ENCODE peak calls at places on chromosomes 2 and 18, in eight cellular contexts. I is iPS-NIHi11; U is effector memory CD8-positive, alpha-beta T cell; C is right lobe of liver; D is CD4-positive, alpha-beta memory T cell; S is hypothalamus; N is sciatic nerve; Y is activated naive CD4-positive, alpha-beta T cell treated with anti-CD3 and anti-CD28 coated beads, Interleukin-2, amount 50 U/mL, for 16 hours. W is an unnamed sample.

GRCh38 chr18:8730080-8730827 is 24.9 kb downstream of the MTCL1 start:
- DNase-seq in I (no peak), U (no peak), C (peak; percentile 67), D (no peak), S (no peak), N (peak; percentile 64), Y (no peak), W (peak; percentile 61)

GRCh38 chr2:85390941-85391669 is 19.1 kb downstream of the CAPG start:
- DNase-seq in I (peak; percentile 83), U (peak; percentile 62), C (peak; percentile 63), D (peak; percentile 53), S (no peak), N (peak; percentile 81), Y (peak; percentile 76), W (no peak)

GRCh38 chr2:118046628-118047210 is 32.8 kb upstream of the CCDC93 start:
- DNase-seq in I (peak; percentile 29), U (no peak), C (no peak), D (peak; percentile 26), S (no peak), N (no peak), Y (no peak), W (no peak)

GRCh38 chr2:238910751-238911351 is 63.0 kb downstream of the TWIST2 start:
- DNase-seq in I (peak; percentile 55), U (no peak), C (peak; percentile 40), D (no peak), S (no peak), N (no peak), Y (no peak), W (peak; percentile 22)

GRCh38 chr2:8006626-8007025 is 675.2 kb upstream of the ID2 start:
- DNase-seq in I (no peak), U (no peak), C (no peak), D (no peak), S (no peak), N (no peak), Y (no peak), W (no peak)

GRCh38 chr18:54223568-54224241 is 764 bp downstream of the MBD2 start:
- DNase-seq in I (peak; percentile 37), U (peak; percentile 44), C (peak; percentile 62), D (no peak), S (peak; percentile 34), N (peak; percentile 71), Y (peak; percentile 70), W (peak; percentile 87)

GRCh38 chr2:176704282-176704773 is 435.1 kb downstream of the MTX2 start:
- DNase-seq in I (no peak), U (no peak), C (no peak), D (no peak), S (no peak), N (no peak), Y (no peak), W (no peak)

GRCh38 chr2:106011380-106011779 is 182.7 kb downstream of the UXS1 start:
- DNase-seq in I (no peak), U (no peak), C (no peak), D (no peak), S (no peak), N (no peak), Y (no peak), W (no peak)

GRCh38 chr2:20577495-20578235 is 73.2 kb downstream of the HS1BP3 start:
- DNase-seq in I (no peak), U (no peak), C (no peak), D (no peak), S (no peak), N (no peak), Y (no peak), W (no peak)

GRCh38 chr18:23950644-23951043 is 63.9 kb upstream of the TTC39C start:
- DNase-seq in I (no peak), U (no peak), C (no peak), D (no peak), S (no peak), N (no peak), Y (no peak), W (no peak)

GRCh38 chr2:165193178-165193777 is 10.6 kb downstream of the SCN3A start:
- DNase-seq in I (no peak), U (no peak), C (no peak), D (no peak), S (no peak), N (no peak), Y (no peak), W (no peak)

GRCh38 chr2:105464325-105464724 is 65.5 kb upstream of the FHL2 start:
- DNase-seq in I (no peak), U (no peak), C (no peak), D (no peak), S (no peak), N (no peak), Y (no peak), W (no peak)

GRCh38 chr2:69514406-69514805 is 77.2 kb upstream of the NFU1 start:
- DNase-seq in I (peak; percentile 45), U (no peak), C (no peak), D (no peak), S (peak; percentile 45), N (no peak), Y (no peak), W (no peak)

GRCh38 chr2:236679906-236680305 is 110.3 kb downstream of the ACKR3 start:
- DNase-seq in I (no peak), U (no peak), C (no peak), D (no peak), S (no peak), N (no peak), Y (no peak), W (no peak)

GRCh38 chr2:108968619-108969018 is 20.4 kb downstream of the EDAR start:
- DNase-seq in I (peak; percentile 62), U (no peak), C (no peak), D (no peak), S (no peak), N (no peak), Y (no peak), W (peak; percentile 75)

GRCh38 chr2:224187220-224187619 is 148.1 kb upstream of the SERPINE2 start:
- DNase-seq in I (no peak), U (no peak), C (no peak), D (no peak), S (no peak), N (no peak), Y (no peak), W (no peak)

GRCh38 chr2:242030226-242030575 is 160.7 kb downstream of the RTP5 start:
- DNase-seq in I (no peak), U (no peak), C (no peak), D (no peak), S (no peak), N (peak; percentile 45), Y (no peak), W (no peak)

GRCh38 chr2:114661926-114662670 is 219.7 kb downstream of the DPP10 start:
- DNase-seq in I (peak; percentile 54), U (no peak), C (peak; percentile 54), D (peak; percentile 0), S (peak; percentile 40), N (peak; percentile 57), Y (peak; percentile 15), W (peak; percentile 4)

GRCh38 chr2:177313162-177313781 is 48.7 kb upstream of the NFE2L2 start:
- DNase-seq in I (no peak), U (no peak), C (no peak), D (no peak), S (no peak), N (no peak), Y (no peak), W (no peak)